ENCODE peak calls at places on chromosome 3, in eight cellular contexts. G is HCT116, M is tibial nerve, A is GM23338, C is mesendoderm, T is cardiac muscle cell, F is small intestine, R is sigmoid colon. P is an unnamed sample.
A peak's percentile ranks its signal among the peaks of the same experiment; 100 is the strongest.

GRCh38 chr3:45210308-45211038 is 15.6 kb downstream of the TMEM158 start:
- DNase-seq in F (peak; percentile 84), R (peak; percentile 94), M (peak; percentile 71), G (peak; percentile 70), T (peak; percentile 85), A (peak; percentile 90), C (peak; percentile 89), P (peak; percentile 89)

GRCh38 chr3:128337305-128337704 is 129.4 kb downstream of the DNAJB8 start:
- DNase-seq in T (no peak), C (no peak), R (peak; percentile 48), M (no peak), A (no peak), G (no peak), F (no peak), P (peak; percentile 21)

GRCh38 chr3:55526332-55527030 is 39.4 kb upstream of the WNT5A start:
- DNase-seq in G (no peak), C (no peak), A (no peak), M (no peak), R (no peak), T (no peak), F (no peak), P (no peak)

GRCh38 chr3:156761713-156762575 is 64.2 kb upstream of the LEKR1 start:
- DNase-seq in T (no peak), F (no peak), R (no peak), M (no peak), A (no peak), G (no peak), C (no peak), P (no peak)

GRCh38 chr3:153339065-153339464 is 177.0 kb downstream of the RAP2B start:
- DNase-seq in T (no peak), A (no peak), F (no peak), C (no peak), R (no peak), G (no peak), M (no peak), P (no peak)

GRCh38 chr3:65751123-65751700 is 287.5 kb downstream of the MAGI1 start:
- DNase-seq in A (peak; percentile 92), M (peak; percentile 14), F (peak; percentile 39), C (peak; percentile 85), G (peak; percentile 3), R (no peak), T (peak; percentile 79), P (no peak)

GRCh38 chr3:308597-309321 is 112.2 kb downstream of the CHL1 start:
- DNase-seq in T (no peak), A (peak; percentile 31), G (no peak), R (no peak), M (no peak), F (no peak), C (no peak), P (no peak)

GRCh38 chr3:37103103-37103815 is 71.1 kb downstream of the LRRFIP2 start:
- DNase-seq in T (no peak), F (peak; percentile 12), C (no peak), R (no peak), G (no peak), A (peak; percentile 9), M (no peak), P (no peak)

GRCh38 chr3:139948898-139949297 is 13.9 kb downstream of the CLSTN2 start:
- DNase-seq in T (no peak), M (no peak), A (no peak), G (no peak), R (no peak), C (no peak), F (no peak), P (no peak)

GRCh38 chr3:138945646-138946553 is 1.0 kb downstream of the FOXL2 start:
- DNase-seq in T (peak; percentile 37), R (no peak), F (peak; percentile 31), M (no peak), A (peak; percentile 68), G (no peak), C (peak; percentile 78), P (no peak)

GRCh38 chr3:187006884-187007630 is 76.7 kb downstream of the ST6GAL1 start:
- DNase-seq in M (no peak), F (no peak), R (no peak), G (no peak), A (no peak), C (no peak), T (no peak), P (no peak)

GRCh38 chr3:105435277-105435676 is 68.6 kb downstream of the ALCAM start:
- DNase-seq in F (no peak), A (no peak), G (no peak), C (no peak), R (no peak), T (no peak), M (no peak), P (no peak)

GRCh38 chr3:143286392-143287010 is 166.9 kb downstream of the CHST2 start:
- DNase-seq in G (no peak), M (no peak), R (no peak), F (no peak), C (peak; percentile 31), A (no peak), T (no peak), P (no peak)

GRCh38 chr3:107954845-107955244 is 136.0 kb downstream of the CD47 start:
- DNase-seq in C (no peak), G (no peak), A (no peak), T (no peak), R (no peak), M (no peak), F (no peak), P (no peak)

GRCh38 chr3:146129750-146130149 is 31.2 kb downstream of the PLOD2 start:
- DNase-seq in A (no peak), M (no peak), C (no peak), F (no peak), R (no peak), T (no peak), G (no peak), P (no peak)

GRCh38 chr3:146131616-146132410 is 29.2 kb downstream of the PLOD2 start:
- DNase-seq in A (no peak), T (no peak), M (no peak), R (no peak), C (no peak), G (no peak), F (no peak), P (no peak)

GRCh38 chr3:146128939-146129338 is 32.0 kb downstream of the PLOD2 start:
- DNase-seq in A (no peak), C (no peak), R (no peak), M (no peak), F (no peak), T (no peak), G (no peak), P (no peak)

GRCh38 chr3:146133436-146133835 is 27.5 kb downstream of the PLOD2 start:
- DNase-seq in M (no peak), A (no peak), F (no peak), C (no peak), T (no peak), R (no peak), G (no peak), P (no peak)

GRCh38 chr3:146130881-146131371 is 30.1 kb downstream of the PLOD2 start:
- DNase-seq in C (no peak), R (no peak), T (no peak), G (no peak), M (no peak), A (no peak), F (no peak), P (no peak)
- H3K4me1 ChIP-seq in C (no peaks in the 10 kb centered on the region), R (no peaks in the 10 kb centered on the region), T (peaks cover 25% of the 10 kb centered on the region), G (peaks cover 10% of the 10 kb centered on the region), M (peaks cover 12% of the 10 kb centered on the region), A (peaks cover 22% of the 10 kb centered on the region), F (peaks cover 4% of the 10 kb centered on the region), P (no peaks in the 10 kb centered on the region)

GRCh38 chr3:109687626-109688025 is 350.3 kb upstream of the DPPA4 start:
- DNase-seq in R (no peak), F (no peak), C (peak; percentile 3), T (no peak), A (no peak), G (no peak), M (no peak), P (no peak)

GRCh38 chr3:109679672-109680071 is 342.3 kb upstream of the DPPA4 start:
- DNase-seq in A (no peak), R (no peak), M (no peak), C (no peak), T (no peak), G (no peak), F (no peak), P (no peak)

GRCh38 chr3:109678600-109678999 is 341.3 kb upstream of the DPPA4 start:
- DNase-seq in C (no peak), F (peak; percentile 26), G (no peak), R (no peak), M (no peak), A (no peak), T (no peak), P (no peak)

GRCh38 chr3:109685084-109686079 is 348.0 kb upstream of the DPPA4 start:
- DNase-seq in G (peak; percentile 93), F (peak; percentile 44), M (peak; percentile 33), C (peak; percentile 19), R (peak; percentile 94), A (no peak), T (no peak), P (no peak)

DNA sequence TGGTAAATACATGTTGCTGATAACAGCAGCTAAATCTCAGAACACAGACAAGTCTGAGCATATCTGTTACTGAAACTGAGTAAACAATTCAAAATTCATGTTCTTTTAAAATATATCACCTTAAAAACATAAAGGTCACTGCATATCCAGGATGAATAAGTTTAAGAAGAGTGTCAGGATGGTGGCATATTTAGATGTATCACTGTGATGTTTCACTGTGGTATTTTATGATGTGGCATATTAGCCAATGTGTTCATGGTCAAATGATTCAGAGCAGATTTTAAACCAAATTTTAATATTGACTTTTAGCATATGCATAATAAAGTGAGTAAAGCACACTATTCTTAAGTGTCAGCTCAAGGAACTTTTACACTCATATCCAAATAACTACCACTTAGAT is 346.4 kb upstream of the DPPA4 start:
- DNase-seq in C (no peak), F (no peak), A (no peak), T (no peak), R (no peak), M (no peak), G (no peak), P (no peak)
- H3K4me1 ChIP-seq in C (no peaks in the 10 kb centered on the region), F (no peaks in the 10 kb centered on the region), A (no peaks in the 10 kb centered on the region), T (no peaks in the 10 kb centered on the region), R (no peaks in the 10 kb centered on the region), M (no peaks in the 10 kb centered on the region), G (peaks cover 9% of the 10 kb centered on the region), P (no peaks in the 10 kb centered on the region)

GRCh38 chr3:124530916-124531315 is 199.3 kb upstream of the UMPS start:
- DNase-seq in C (no peak), A (no peak), G (no peak), M (no peak), T (no peak), R (no peak), F (no peak), P (no peak)
- H3K4me1 ChIP-seq in C (peaks cover 2% of the 10 kb centered on the region), A (peaks cover 8% of the 10 kb centered on the region), G (no peaks in the 10 kb centered on the region), M (no peaks in the 10 kb centered on the region), T (no peaks in the 10 kb centered on the region), R (no peaks in the 10 kb centered on the region), F (no peaks in the 10 kb centered on the region), P (no peaks in the 10 kb centered on the region)

DNA sequence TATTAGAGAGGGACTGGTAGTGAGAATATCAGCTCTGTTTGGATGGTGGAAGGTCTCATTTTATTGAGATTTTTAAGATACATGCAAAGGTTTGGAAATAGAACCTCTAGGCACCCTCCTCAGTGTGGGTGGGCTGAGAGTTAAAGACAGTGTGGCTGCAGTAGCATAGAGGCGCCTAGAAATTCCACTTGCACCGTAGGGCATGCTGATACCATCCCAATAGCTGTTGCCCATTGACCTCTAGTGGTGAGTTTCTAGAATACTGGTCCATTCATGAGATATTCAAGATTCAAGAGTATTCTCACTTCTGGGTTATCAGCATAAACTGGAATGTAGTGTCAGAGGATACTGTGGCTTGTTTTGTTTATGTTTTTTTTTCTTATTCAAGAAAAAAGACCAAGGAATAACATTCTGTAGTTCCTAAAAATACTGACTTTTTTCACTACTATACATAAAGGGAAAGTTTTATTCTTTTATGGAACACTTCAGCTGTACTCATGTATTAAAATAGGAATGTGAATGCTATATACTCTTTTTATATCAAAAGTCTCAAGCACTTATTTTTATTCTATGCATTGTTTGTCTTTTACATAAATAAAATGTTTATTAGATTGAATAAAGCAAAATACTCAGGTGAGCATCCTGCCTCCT is 87.2 kb downstream of the TGFBR2 start:
- DNase-seq in G (peak; percentile 40), R (peak; percentile 72), M (no peak), C (peak; percentile 86), T (peak; percentile 83), F (peak; percentile 74), A (peak; percentile 89), P (no peak)
- H3K4me1 ChIP-seq in G (peaks cover 19% of the 10 kb centered on the region), R (no peaks in the 10 kb centered on the region), M (peaks cover 53% of the 10 kb centered on the region), C (no peaks in the 10 kb centered on the region), T (peaks cover 16% of the 10 kb centered on the region), F (peaks cover 2% of the 10 kb centered on the region), A (peaks cover 41% of the 10 kb centered on the region), P (peaks cover 51% of the 10 kb centered on the region)

P was measured in lower lobe of right lung.